ENCODE peak calls at places on chromosomes 1 and 21, in ten cellular contexts. A is NCI-H510A; I is mesenchymal stem cell; E is amniotic stem cell; X is T-helper 2 cell; W is stimulated activated CD4-positive, alpha-beta T cell treated with anti-CD3 and anti-CD28 coated beads, Interleukin-15, amount 100 ng/mL, for 1 hour; M is activated CD8-positive, alpha-beta memory T cell treated with anti-CD3 and anti-CD28 coated beads for 24 hours; N is right atrium auricular region; D is heart right ventricle; S is CD8-positive, alpha-beta memory T cell. P is an unnamed sample.

GRCh38 chr21:35984654-35985366 is 75.5 kb downstream of the SETD4 start:
- DNase-seq in A (no peak), I (no peak), E (no peak), X (no peak), W (no peak), M (no peak), N (no peak), D (no peak), S (no peak), P (no peak)

GRCh38 chr21:41958886-41959563 is 5.2 kb upstream of the C2CD2 start:
- DNase-seq in A (no peak), I (no peak), E (no peak), X (no peak), W (no peak), M (no peak), N (no peak), D (no peak), S (no peak), P (no peak)

GRCh38 chr1:185632659-185633428 is 101.3 kb upstream of the HMCN1 start:
- DNase-seq in A (no peak), I (peak), E (no peak), X (no peak), W (no peak), M (no peak), N (no peak), D (no peak), S (no peak), P (peak)

GRCh38 chr1:108877858-108878257 is 1.1 kb downstream of the GPSM2 start:
- DNase-seq in A (no peak), I (peak), E (no peak), X (peak), W (no peak), M (no peak), N (no peak), D (no peak), S (no peak), P (peak)

GRCh38 chr1:39394059-39394458 is 97.4 kb upstream of the BMP8A start:
- DNase-seq in A (no peak), I (no peak), E (no peak), X (no peak), W (no peak), M (no peak), N (no peak), D (no peak), S (no peak), P (no peak)

GRCh38 chr1:119673171-119673940 is 25.3 kb upstream of the ZNF697 start:
- DNase-seq in A (no peak), I (no peak), E (no peak), X (no peak), W (no peak), M (no peak), N (no peak), D (no peak), S (no peak), P (peak)

GRCh38 chr1:54459714-54460113 is 53.5 kb upstream of the SSBP3 start:
- DNase-seq in A (no peak), I (no peak), E (no peak), X (no peak), W (no peak), M (no peak), N (no peak), D (no peak), S (peak), P (no peak)

GRCh38 chr1:157170677-157171515 is 32.7 kb upstream of the ETV3 start:
- DNase-seq in A (peak), I (peak), E (no peak), X (peak), W (no peak), M (peak), N (no peak), D (no peak), S (no peak), P (peak)

GRCh38 chr1:56688522-56689026 is 43.5 kb downstream of the PRKAA2 start:
- DNase-seq in A (peak), I (peak), E (peak), X (peak), W (no peak), M (no peak), N (no peak), D (no peak), S (no peak), P (peak)

GRCh38 chr1:167440345-167440744 is 78.0 kb downstream of the CD247 start:
- DNase-seq in A (no peak), I (no peak), E (no peak), X (no peak), W (no peak), M (peak), N (peak), D (no peak), S (no peak), P (no peak)

GRCh38 chr1:222418654-222419053 is 129.2 kb downstream of the HHIPL2 start:
- DNase-seq in A (no peak), I (no peak), E (no peak), X (no peak), W (no peak), M (no peak), N (no peak), D (no peak), S (no peak), P (no peak)

GRCh38 chr1:9413877-9414213 is 121.2 kb downstream of the SPSB1 start:
- DNase-seq in A (no peak), I (peak), E (no peak), X (no peak), W (no peak), M (no peak), N (no peak), D (peak), S (no peak), P (peak)

GRCh38 chr1:224734261-224734935 is 118.3 kb downstream of the CNIH3 start:
- DNase-seq in A (no peak), I (no peak), E (no peak), X (no peak), W (no peak), M (no peak), N (no peak), D (no peak), S (no peak), P (no peak)

GRCh38 chr1:10561955-10562354 is 87.2 kb downstream of the PEX14 start:
- DNase-seq in A (no peak), I (no peak), E (no peak), X (peak), W (no peak), M (no peak), N (no peak), D (no peak), S (no peak), P (no peak)

GRCh38 chr1:23980725-23981063 is 567 bp upstream of the SRSF10 start:
- DNase-seq in A (peak), I (peak), E (no peak), X (peak), W (peak), M (peak), N (no peak), D (no peak), S (no peak), P (peak)

GRCh38 chr1:89472253-89472652 is 52.4 kb upstream of the LRRC8B start:
- DNase-seq in A (no peak), I (no peak), E (no peak), X (no peak), W (no peak), M (no peak), N (no peak), D (no peak), S (no peak), P (no peak)

GRCh38 chr1:44655609-44656008 is 18.7 kb downstream of the TMEM53 start:
- DNase-seq in A (no peak), I (peak), E (no peak), X (no peak), W (no peak), M (no peak), N (no peak), D (no peak), S (no peak), P (no peak)

GRCh38 chr1:117060441-117061317 is 553 bp downstream of the TTF2 start:
- DNase-seq in A (no peak), I (peak), E (no peak), X (peak), W (no peak), M (no peak), N (no peak), D (no peak), S (no peak), P (peak)

GRCh38 chr1:100631015-100631521 is 88.5 kb upstream of the VCAM1 start:
- DNase-seq in A (no peak), I (peak), E (no peak), X (peak), W (no peak), M (no peak), N (no peak), D (no peak), S (no peak), P (peak)

GRCh38 chr1:110134050-110134595 is 16.2 kb upstream of the SLC6A17 start:
- DNase-seq in A (peak), I (no peak), E (no peak), X (no peak), W (no peak), M (no peak), N (no peak), D (no peak), S (no peak), P (no peak)

P was measured in amniotic epithelial cell.